ENCODE peak calls at places on chromosomes 2 and 18, in seven cellular contexts. U, D, N, W, F, M and P are unnamed samples.

GRCh38 chr18:3456686-3457069 is 6.7 kb downstream of the TGIF1 start:
- ATAC-seq in U (no peak), N (no peak), W (no peak), M (no peak), F (no peak), D (no peak), P (no peak)

GRCh38 chr2:232375164-232375563 is 3.4 kb upstream of the ALPP start:
- ATAC-seq in W (no peak), D (no peak), F (no peak), M (no peak), U (no peak), N (no peak), P (no peak)

GRCh38 chr18:51363384-51363783 is 165.9 kb upstream of the MEX3C start:
- ATAC-seq in U (no peak), M (no peak), D (no peak), W (peak), N (no peak), F (no peak), P (no peak)

GRCh38 chr2:38440655-38441054 is 63.6 kb upstream of the ATL2 start:
- ATAC-seq in U (no peak), D (no peak), N (peak), F (peak), M (peak), W (no peak), P (no peak)

GRCh38 chr2:25215948-25216679 is 47.7 kb upstream of the POMC start:
- ATAC-seq in W (peak), M (peak), N (peak), F (peak), U (peak), D (peak), P (peak)

GRCh38 chr18:3914833-3915598 is 465.0 kb downstream of the TGIF1 start:
- ATAC-seq in D (peak), F (no peak), W (no peak), N (no peak), M (no peak), U (no peak), P (no peak)

GRCh38 chr2:84781942-84782716 is 98.8 kb downstream of the TRABD2A start:
- ATAC-seq in D (peak), M (no peak), W (peak), F (no peak), N (peak), U (peak), P (peak)

GRCh38 chr18:6374935-6375529 is 39.7 kb downstream of the L3MBTL4 start:
- ATAC-seq in N (no peak), D (no peak), W (no peak), U (no peak), F (no peak), M (no peak), P (no peak)

GRCh38 chr18:77031662-77032061 is 100.9 kb downstream of the MBP start:
- ATAC-seq in N (no peak), U (no peak), D (no peak), M (no peak), F (no peak), W (no peak), P (no peak)

GRCh38 chr18:74225193-74225840 is 66.4 kb downstream of the CYB5A start:
- ATAC-seq in W (no peak), F (no peak), D (no peak), N (no peak), M (no peak), U (no peak), P (no peak)